ENCODE peak calls at places on chromosomes 1 and 21, in nine cellular contexts. A is lower leg skin; N is mesendoderm; G is kidney; B is caudate nucleus; X is stimulated activated CD4-positive, alpha-beta T cell treated with anti-CD3 and anti-CD28 coated beads, Interleukin-2, amount 100 ng/mL, for 48 hours; U is activated effector memory CD4-positive, alpha-beta T cell treated with anti-CD3 and anti-CD28 coated beads, Interleukin-2, amount 50 U/mL, for 16 hours; P is NCI-H1048; W is Right ventricle myocardium superior. Y is an unnamed sample.

GRCh38 chr1:179762241-179762640 is 19.1 kb downstream of the FAM163A start:
- DNase-seq in A (peak), N (no peak), G (no peak), B (no peak), X (no peak), U (no peak), P (no peak), W (no peak), Y (no peak)

GRCh38 chr1:8646189-8646588 is 171.3 kb downstream of the RERE start:
- DNase-seq in A (no peak), N (no peak), G (no peak), B (no peak), X (no peak), U (no peak), P (no peak), W (no peak), Y (no peak)

GRCh38 chr1:231091853-231092301 is 51.8 kb upstream of the FAM89A start:
- DNase-seq in A (no peak), N (peak), G (no peak), B (no peak), X (peak), U (peak), P (peak), W (no peak), Y (no peak)

GRCh38 chr1:167518331-167518700 is at the start of gene CD247:
- DNase-seq in A (no peak), N (no peak), G (no peak), B (no peak), X (peak), U (peak), P (no peak), W (no peak), Y (no peak)

GRCh38 chr1:58727363-58727762 is 27.5 kb upstream of the MYSM1 start:
- DNase-seq in A (no peak), N (peak), G (no peak), B (no peak), X (no peak), U (no peak), P (no peak), W (no peak), Y (no peak)

GRCh38 chr1:19476440-19477190 is 8.7 kb downstream of the CAPZB start:
- DNase-seq in A (no peak), N (no peak), G (no peak), B (no peak), X (no peak), U (peak), P (no peak), W (no peak), Y (no peak)

GRCh38 chr1:234638832-234639799 is 29.1 kb upstream of the IRF2BP2 start:
- DNase-seq in A (no peak), N (no peak), G (no peak), B (no peak), X (no peak), U (no peak), P (no peak), W (no peak), Y (no peak)

GRCh38 chr1:1179983-1180861 is 6.5 kb downstream of the TTLL10 start:
- DNase-seq in A (no peak), N (no peak), G (peak), B (no peak), X (no peak), U (no peak), P (no peak), W (peak), Y (no peak)

GRCh38 chr1:38899560-38899959 is 18.2 kb upstream of the GJA9 start:
- DNase-seq in A (no peak), N (no peak), G (no peak), B (no peak), X (no peak), U (no peak), P (no peak), W (no peak), Y (no peak)

GRCh38 chr21:33975548-33976081 is 60.0 kb upstream of the ATP5PO start:
- DNase-seq in A (no peak), N (peak), G (no peak), B (no peak), X (peak), U (peak), P (no peak), W (no peak), Y (no peak)

GRCh38 chr1:29631361-29631760 is 395.0 kb downstream of the PTPRU start:
- DNase-seq in A (no peak), N (no peak), G (no peak), B (no peak), X (no peak), U (no peak), P (no peak), W (no peak), Y (no peak)

GRCh38 chr1:117146570-117147340 is 25.2 kb upstream of the TRIM45 start:
- DNase-seq in A (no peak), N (peak), G (no peak), B (no peak), X (no peak), U (no peak), P (peak), W (no peak), Y (no peak)

GRCh38 chr1:18038051-18038450 is 69.5 kb upstream of the IGSF21 start:
- DNase-seq in A (no peak), N (no peak), G (no peak), B (no peak), X (no peak), U (no peak), P (no peak), W (no peak), Y (no peak)

GRCh38 chr1:66371233-66372005 is 162.5 kb upstream of the SGIP1 start:
- DNase-seq in A (no peak), N (peak), G (no peak), B (no peak), X (no peak), U (no peak), P (no peak), W (peak), Y (no peak)

GRCh38 chr1:22364764-22365163 is 86.9 kb upstream of the ZBTB40 start:
- DNase-seq in A (no peak), N (peak), G (no peak), B (no peak), X (no peak), U (no peak), P (no peak), W (no peak), Y (no peak)

GRCh38 chr1:9455487-9456237 is 83.6 kb upstream of the SLC25A33 start:
- DNase-seq in A (no peak), N (peak), G (peak), B (no peak), X (peak), U (peak), P (peak), W (peak), Y (no peak)

GRCh38 chr1:57411262-57411661 is 12.6 kb downstream of the DAB1 start:
- DNase-seq in A (no peak), N (peak), G (peak), B (no peak), X (no peak), U (no peak), P (no peak), W (peak), Y (no peak)

GRCh38 chr1:61539720-61540462 is 185.1 kb downstream of the TM2D1 start:
- DNase-seq in A (no peak), N (no peak), G (no peak), B (no peak), X (no peak), U (no peak), P (no peak), W (no peak), Y (no peak)

GRCh38 chr1:30487042-30487441 is 236.3 kb downstream of the MATN1 start:
- DNase-seq in A (no peak), N (no peak), G (no peak), B (no peak), X (no peak), U (no peak), P (no peak), W (no peak), Y (no peak)

GRCh38 chr1:111739222-111739983 is at the start of gene INKA2:
- DNase-seq in A (peak), N (peak), G (peak), B (peak), X (peak), U (peak), P (peak), W (peak), Y (peak)

GRCh38 chr1:84247425-84248220 is 53.9 kb upstream of the SAMD13 start:
- DNase-seq in A (no peak), N (peak), G (no peak), B (no peak), X (no peak), U (no peak), P (no peak), W (no peak), Y (no peak)

GRCh38 chr1:83716641-83717040 is 282.3 kb downstream of the TTLL7 start:
- DNase-seq in A (no peak), N (peak), G (no peak), B (no peak), X (no peak), U (no peak), P (no peak), W (no peak), Y (no peak)

GRCh38 chr1:151535326-151536271 is 4.5 kb upstream of the TUFT1 start:
- DNase-seq in A (peak), N (peak), G (no peak), B (no peak), X (no peak), U (no peak), P (no peak), W (no peak), Y (no peak)

GRCh38 chr1:6181347-6181770 is 1.2 kb upstream of the CHD5 start:
- DNase-seq in A (no peak), N (no peak), G (peak), B (no peak), X (no peak), U (no peak), P (no peak), W (no peak), Y (no peak)

GRCh38 chr1:5477716-5478115 is 514.5 kb downstream of the NPHP4 start:
- DNase-seq in A (no peak), N (no peak), G (no peak), B (no peak), X (no peak), U (no peak), P (no peak), W (no peak), Y (no peak)

GRCh38 chr1:216216304-216216703 is 206.9 kb downstream of the USH2A start:
- DNase-seq in A (no peak), N (peak), G (no peak), B (no peak), X (no peak), U (no peak), P (no peak), W (no peak), Y (no peak)

Y was measured in NCI-H1105 treated with DMSO at 0.1 percent for 48 hours.